ENCODE peak calls at places on chromosomes 6 and 20, in nine cellular contexts. H is prostate gland, A is suprapubic skin, M is transverse colon, V is OCI-LY7, J is lung, S is uterus, C is fibroblast of lung, R is sigmoid colon. Y is an unnamed sample.

GRCh38 chr6:124190256-124190655 is 386.6 kb downstream of the NKAIN2 start:
- DNase-seq in H (no peak), A (no peak), M (no peak), V (no peak), J (no peak), S (no peak), C (no peak), R (no peak), Y (no peak)

GRCh38 chr20:4076671-4077070 is 61.3 kb upstream of the RNF24 start:
- DNase-seq in H (peak; percentile 50), A (no peak), M (no peak), V (no peak), J (no peak), S (no peak), C (peak; percentile 96), R (no peak), Y (no peak)

GRCh38 chr6:158437571-158437970 is 122.3 kb upstream of the TMEM181 start:
- DNase-seq in H (no peak), A (no peak), M (no peak), V (no peak), J (no peak), S (no peak), C (peak; percentile 13), R (no peak), Y (no peak)

GRCh38 chr6:132236744-132237143 is 164.5 kb downstream of the MOXD1 start:
- DNase-seq in H (no peak), A (no peak), M (no peak), V (no peak), J (no peak), S (no peak), C (no peak), R (no peak), Y (no peak)

GRCh38 chr20:12152996-12153395 is 235.3 kb downstream of the BTBD3 start:
- DNase-seq in H (no peak), A (no peak), M (no peak), V (no peak), J (no peak), S (no peak), C (peak; percentile 73), R (no peak), Y (no peak)

GRCh38 chr6:33116881-33117711 is 41.3 kb downstream of the HLA-DPB1 start:
- DNase-seq in H (no peak), A (no peak), M (no peak), V (no peak), J (no peak), S (no peak), C (no peak), R (no peak), Y (no peak)

GRCh38 chr6:13536796-13537526 is 37.4 kb upstream of the SIRT5 start:
- DNase-seq in H (no peak), A (no peak), M (no peak), V (no peak), J (no peak), S (no peak), C (no peak), R (no peak), Y (no peak)

GRCh38 chr6:161128680-161129196 is 137.2 kb downstream of the MAP3K4 start:
- DNase-seq in H (no peak), A (no peak), M (no peak), V (no peak), J (no peak), S (no peak), C (peak; percentile 77), R (no peak), Y (no peak)

GRCh38 chr20:51029963-51030930 is 7.3 kb upstream of the KCNG1 start:
- DNase-seq in H (no peak), A (no peak), M (no peak), V (no peak), J (no peak), S (peak; percentile 46), C (peak; percentile 72), R (no peak), Y (no peak)

GRCh38 chr6:87789198-87789899 is 87.3 kb upstream of the AKIRIN2 start:
- DNase-seq in H (no peak), A (no peak), M (no peak), V (no peak), J (peak; percentile 38), S (no peak), C (peak; percentile 64), R (no peak), Y (no peak)

GRCh38 chr6:33279971-33280511 is 3.1 kb downstream of the B3GALT4 start:
- DNase-seq in H (no peak), A (no peak), M (no peak), V (peak; percentile 48), J (no peak), S (no peak), C (peak; percentile 42), R (no peak), Y (no peak)

DNA sequence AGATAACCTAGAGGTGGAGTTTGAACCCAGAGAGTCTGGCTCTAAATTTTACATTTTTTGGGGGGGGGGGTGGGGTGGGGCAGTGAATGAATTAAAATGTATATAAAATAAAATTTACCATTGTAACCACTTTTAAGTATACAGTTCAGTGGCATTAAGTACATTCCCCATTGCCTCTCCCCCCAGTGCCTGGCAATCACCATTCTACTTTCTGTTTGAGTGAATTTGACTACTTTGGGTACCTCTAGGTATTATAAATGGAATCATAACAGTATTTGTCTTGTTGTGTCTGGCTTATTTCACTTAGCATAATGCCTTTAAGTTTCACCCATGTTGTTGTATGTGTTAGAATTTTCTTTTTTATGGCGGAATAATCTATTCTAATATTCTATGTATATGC is 2.7 kb downstream of the FAM110A start:
- DNase-seq in H (no peak), A (no peak), M (no peak), V (no peak), J (no peak), S (no peak), C (no peak), R (no peak), Y (no peak)
- H3K4me3 ChIP-seq in H (no peak overlapping the region), A (no peak overlapping the region), M (no peak overlapping the region), V (peak overlapping the region; percentile 25), J (no peak overlapping the region), S (no peak overlapping the region), C (no peak overlapping the region), R (no peak overlapping the region), Y (no peak overlapping the region)

GRCh38 chr6:1474205-1474604 is 84.8 kb downstream of the FOXF2 start:
- DNase-seq in H (no peak), A (no peak), M (no peak), V (no peak), J (no peak), S (no peak), C (no peak), R (no peak), Y (no peak)

GRCh38 chr6:1479095-1479494 is 89.7 kb downstream of the FOXF2 start:
- DNase-seq in H (no peak), A (no peak), M (no peak), V (no peak), J (no peak), S (no peak), C (peak; percentile 93), R (no peak), Y (no peak)

GRCh38 chr6:1475169-1475568 is 85.8 kb downstream of the FOXF2 start:
- DNase-seq in H (no peak), A (no peak), M (no peak), V (no peak), J (no peak), S (no peak), C (no peak), R (no peak), Y (no peak)

GRCh38 chr6:1479601-1480236 is 90.3 kb downstream of the FOXF2 start:
- DNase-seq in H (no peak), A (no peak), M (no peak), V (no peak), J (no peak), S (no peak), C (no peak), R (no peak), Y (no peak)

DNA sequence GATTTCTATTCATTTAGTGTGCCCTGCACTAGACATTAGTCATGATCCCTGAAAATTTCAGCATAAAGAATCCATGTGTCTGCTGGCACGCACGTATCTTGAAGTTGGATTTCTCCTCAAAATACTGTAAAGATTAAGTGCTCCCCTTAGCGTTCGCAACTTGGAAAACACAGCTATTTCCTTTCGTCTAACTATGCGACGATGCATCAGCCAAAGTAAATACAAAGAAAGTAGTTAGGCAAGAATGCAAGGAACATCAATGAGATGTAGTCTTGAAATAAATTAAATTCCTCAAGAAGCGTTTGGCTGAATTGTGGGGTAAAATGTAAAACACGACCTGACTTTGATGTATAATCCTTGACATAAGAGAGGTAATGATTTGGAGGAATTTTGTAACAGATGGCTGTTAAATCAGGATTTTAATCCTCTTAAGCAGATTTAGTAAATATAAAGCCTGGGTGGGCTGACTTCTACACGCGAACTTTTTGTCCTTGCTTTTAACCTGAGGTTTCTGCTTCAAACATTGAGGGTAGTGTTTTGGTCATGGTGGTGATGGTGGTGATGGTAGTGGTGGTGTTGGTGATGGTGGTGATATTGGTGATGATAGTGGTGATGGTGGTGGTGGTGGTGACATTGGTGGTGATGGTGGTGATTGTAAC is 88.2 kb downstream of the FOXF2 start:
- DNase-seq in H (no peak), A (no peak), M (no peak), V (no peak), J (no peak), S (no peak), C (peak; percentile 83), R (no peak), Y (no peak)
- TF ChIP-seq CTCF in H (no peak), A (no peak), M (no peak), V (no peak), J (no peak), S (no peak), C (no peak), R (no peak), Y (no peak)

GRCh38 chr6:46789434-46790358 is 3.5 kb upstream of the MEP1A start:
- DNase-seq in H (no peak), A (no peak), M (no peak), V (no peak), J (no peak), S (no peak), C (no peak), R (no peak), Y (no peak)
- H3K27ac ChIP-seq in H (no peak overlapping the region), A (no peak overlapping the region), M (peak overlapping the region; percentile 70), V (no peak overlapping the region), J (no peak overlapping the region), S (no peak overlapping the region), C (no peak overlapping the region), R (no peak overlapping the region), Y (no peak overlapping the region)

GRCh38 chr6:6323352-6323751 is 2.9 kb upstream of the F13A1 start:
- DNase-seq in H (no peak), A (no peak), M (no peak), V (no peak), J (no peak), S (no peak), C (no peak), R (no peak), Y (no peak)

GRCh38 chr6:6317386-6317785 is 3.1 kb downstream of the F13A1 start:
- DNase-seq in H (no peak), A (no peak), M (no peak), V (peak; percentile 51), J (no peak), S (no peak), C (no peak), R (no peak), Y (no peak)

GRCh38 chr6:6317825-6318733 is 2.4 kb downstream of the F13A1 start:
- DNase-seq in H (no peak), A (no peak), M (no peak), V (no peak), J (no peak), S (no peak), C (no peak), R (no peak), Y (no peak)

GRCh38 chr6:6320901-6321300 is 439 bp upstream of the F13A1 start:
- DNase-seq in H (no peak), A (no peak), M (no peak), V (no peak), J (no peak), S (no peak), C (no peak), R (no peak), Y (no peak)

GRCh38 chr6:6319947-6320811 is at the start of gene F13A1:
- DNase-seq in H (no peak), A (peak; percentile 71), M (peak; percentile 17), V (peak; percentile 29), J (no peak), S (no peak), C (no peak), R (no peak), Y (no peak)
- H3K4me3 ChIP-seq in H (no peak within 1 kb of the TSS), A (peak within 1 kb of the TSS; percentile 31), M (no peak within 1 kb of the TSS), V (no peak within 1 kb of the TSS), J (peak within 1 kb of the TSS; percentile 13), S (no peak within 1 kb of the TSS), C (no peak within 1 kb of the TSS), R (peak within 1 kb of the TSS; percentile 29), Y (peak within 1 kb of the TSS; percentile 64)